ENCODE peak calls at places on chromosomes 7 and 10, in ten cellular contexts. B is stomach, Y is thyroid gland, U is ovary, V is A549, H is testis, C is GM12878, O is endothelial cell of umbilical vein, M is transverse colon, D is tibial nerve. F is an unnamed sample.

GRCh38 chr7:157690833-157691382 is 354.1 kb downstream of the DNAJB6 start:
- DNase-seq in U (no peak), H (peak; percentile 75), C (no peak), B (peak; percentile 48), O (peak; percentile 18), V (no peak), Y (peak; percentile 20), D (peak; percentile 58), M (peak; percentile 21), F (no peak)

GRCh38 chr7:155356323-155357105 is 58.8 kb downstream of the INSIG1 start:
- DNase-seq in C (no peak), B (no peak), D (no peak), Y (peak; percentile 18), V (peak; percentile 29), O (peak; percentile 30), U (no peak), M (no peak), H (no peak), F (no peak)

GRCh38 chr7:1844336-1844955 is 174.4 kb downstream of the ELFN1 start:
- DNase-seq in D (no peak), Y (peak; percentile 1), B (no peak), C (no peak), V (no peak), U (no peak), M (no peak), H (no peak), O (no peak), F (no peak)

GRCh38 chr10:100377830-100378229 is 30.8 kb downstream of the SCD start:
- DNase-seq in U (no peak), M (no peak), V (no peak), O (no peak), Y (no peak), H (no peak), C (peak; percentile 45), B (no peak), D (no peak), F (no peak)

GRCh38 chr10:8365935-8366911 is 311.7 kb downstream of the GATA3 start:
- DNase-seq in C (peak; percentile 12), Y (no peak), U (no peak), B (peak; percentile 52), O (no peak), M (no peak), V (peak; percentile 99), H (peak; percentile 65), D (no peak), F (no peak)

GRCh38 chr7:70392870-70393269 is 739.1 kb upstream of the GALNT17 start:
- DNase-seq in U (no peak), H (no peak), M (no peak), B (no peak), D (no peak), C (no peak), V (no peak), O (no peak), Y (no peak), F (no peak)

GRCh38 chr10:123031124-123031523 is 22.3 kb downstream of the ACADSB start:
- DNase-seq in M (no peak), Y (no peak), U (no peak), C (no peak), O (no peak), B (no peak), H (no peak), D (no peak), V (no peak), F (no peak)

GRCh38 chr10:33352154-33352553 is 17.7 kb upstream of the NRP1 start:
- DNase-seq in D (no peak), Y (no peak), C (no peak), H (no peak), V (no peak), M (no peak), O (peak; percentile 73), U (no peak), B (no peak), F (no peak)

GRCh38 chr10:72329290-72330058 is 25.2 kb downstream of the DNAJB12 start:
- DNase-seq in U (no peak), O (no peak), D (no peak), M (no peak), B (peak; percentile 66), V (no peak), H (peak; percentile 77), C (no peak), Y (peak; percentile 88), F (no peak)

GRCh38 chr10:72332423-72333110 is 22.2 kb downstream of the DNAJB12 start:
- DNase-seq in H (no peak), O (no peak), Y (no peak), U (no peak), D (no peak), M (no peak), V (no peak), B (no peak), C (no peak), F (no peak)

GRCh38 chr10:72333111-72334012 is 21.4 kb downstream of the DNAJB12 start:
- DNase-seq in V (no peak), Y (no peak), O (peak; percentile 57), H (no peak), C (no peak), M (no peak), D (no peak), U (no peak), B (no peak), F (no peak)

GRCh38 chr10:72330059-72330426 is 24.7 kb downstream of the DNAJB12 start:
- DNase-seq in U (no peak), H (no peak), Y (no peak), V (no peak), D (no peak), O (no peak), B (no peak), M (no peak), C (no peak), F (no peak)

GRCh38 chr10:72331575-72332422 is 22.9 kb downstream of the DNAJB12 start:
- DNase-seq in B (peak; percentile 91), D (no peak), U (peak; percentile 76), Y (peak; percentile 97), C (peak; percentile 96), M (peak; percentile 86), H (peak; percentile 92), V (peak; percentile 64), O (peak; percentile 86), F (peak; percentile 95)
- TF ChIP-seq POLR2A in B (no peak), D (peak; percentile 2), U (no peak), Y (peak; percentile 63), C (peak; percentile 68), M (peak; percentile 50), H (no peak), V (no peak), O (no peak), F (no peak)

GRCh38 chr10:102682981-102683380 is 31.2 kb downstream of the ARL3 start:
- DNase-seq in C (no peak), U (no peak), H (no peak), M (no peak), O (no peak), Y (peak; percentile 79), D (no peak), B (no peak), V (no peak), F (no peak)

GRCh38 chr10:102678842-102679289 is 34.6 kb downstream of the TRIM8 start:
- DNase-seq in U (peak; percentile 70), D (peak; percentile 53), C (no peak), O (peak; percentile 68), M (peak; percentile 71), H (peak; percentile 83), B (peak; percentile 78), V (peak; percentile 50), Y (peak; percentile 71), F (no peak)

GRCh38 chr10:102677736-102678354 is 33.6 kb downstream of the TRIM8 start:
- DNase-seq in O (no peak), V (no peak), B (no peak), M (peak; percentile 5), U (no peak), Y (no peak), C (no peak), H (no peak), D (no peak), F (no peak)

GRCh38 chr10:102682441-102682840 is 31.8 kb downstream of the ARL3 start:
- DNase-seq in Y (peak; percentile 87), B (no peak), M (no peak), H (no peak), O (no peak), U (no peak), C (no peak), V (no peak), D (no peak), F (no peak)

GRCh38 chr10:102681696-102682095 is 32.5 kb downstream of the ARL3 start:
- DNase-seq in D (no peak), U (no peak), V (no peak), Y (no peak), B (no peak), M (no peak), O (no peak), C (no peak), H (no peak), F (no peak)
- H3K4me1 ChIP-seq in D (peaks cover 21% of the 10 kb centered on the region), U (peaks cover 16% of the 10 kb centered on the region), V (peaks cover 4% of the 10 kb centered on the region), Y (peaks cover 73% of the 10 kb centered on the region), B (peaks cover 26% of the 10 kb centered on the region), M (peaks cover 7% of the 10 kb centered on the region), O (no peaks in the 10 kb centered on the region), C (peaks cover 4% of the 10 kb centered on the region), H (peaks cover 27% of the 10 kb centered on the region), F (peaks cover 25% of the 10 kb centered on the region)

GRCh38 chr7:130208511-130208910 is 851 bp downstream of the SSMEM1 start:
- DNase-seq in U (no peak), V (no peak), Y (no peak), B (no peak), O (no peak), M (no peak), C (no peak), H (no peak), D (no peak), F (no peak)

GRCh38 chr7:130207642-130208041 is at the start of gene SSMEM1:
- DNase-seq in H (no peak), C (no peak), Y (no peak), D (no peak), B (no peak), U (no peak), O (no peak), M (no peak), V (no peak), F (no peak)

GRCh38 chr7:130213820-130214219 is 6.2 kb downstream of the SSMEM1 start:
- DNase-seq in H (no peak), U (no peak), M (no peak), D (no peak), V (no peak), C (no peak), B (no peak), O (no peak), Y (no peak), F (no peak)

GRCh38 chr7:130207033-130207432 is 627 bp upstream of the SSMEM1 start:
- DNase-seq in M (no peak), C (no peak), D (no peak), Y (no peak), H (no peak), O (no peak), V (no peak), U (no peak), B (no peak), F (no peak)

DNA sequence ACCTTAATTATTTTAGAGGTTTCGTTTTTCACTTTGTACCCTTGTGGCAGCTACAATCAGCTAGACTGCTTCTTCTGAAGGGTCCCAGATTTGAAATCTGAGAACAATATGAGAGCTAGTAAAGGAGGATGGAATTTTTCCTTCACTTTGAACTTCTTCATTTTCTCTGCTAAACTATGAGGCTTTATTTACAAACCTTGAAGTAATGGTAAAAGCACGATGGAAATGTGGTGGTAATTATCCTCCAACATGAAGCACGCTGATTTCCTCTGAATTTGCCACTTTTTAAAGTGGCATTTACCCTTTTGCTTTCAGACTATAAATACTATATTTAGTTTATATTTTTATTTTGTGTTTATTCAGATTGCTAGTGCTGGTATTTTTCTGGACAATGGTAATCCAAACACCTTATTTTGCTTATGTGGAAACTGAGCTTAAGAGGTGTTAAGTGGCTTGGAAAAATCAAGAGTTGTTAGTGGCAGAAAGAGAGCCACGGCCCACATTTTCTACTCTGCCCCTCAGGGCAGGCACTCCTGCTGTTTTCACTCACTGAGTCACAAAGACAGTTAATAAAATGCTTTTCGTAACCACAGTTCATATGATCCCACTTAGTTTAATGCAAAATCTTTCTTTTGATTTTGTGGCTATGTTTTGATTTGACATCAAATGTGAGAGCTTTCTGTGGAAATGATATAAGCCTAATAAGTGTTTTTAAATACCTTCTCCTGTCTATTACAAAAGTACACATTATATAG is 2.7 kb downstream of the SSMEM1 start:
- DNase-seq in U (no peak), D (no peak), Y (no peak), H (no peak), M (no peak), B (no peak), O (no peak), V (no peak), C (no peak), F (no peak)
- H3K27ac ChIP-seq in U (no peak overlapping the region), D (no peak overlapping the region), Y (no peak overlapping the region), H (no peak overlapping the region), M (no peak overlapping the region), B (no peak overlapping the region), O (no peak overlapping the region), V (no peak overlapping the region), C (no peak overlapping the region), F (no peak overlapping the region)

GRCh38 chr10:86399879-86400704 is 33.5 kb upstream of the GRID1 start:
- DNase-seq in V (peak; percentile 97), C (peak; percentile 83), U (peak; percentile 84), B (peak; percentile 97), O (peak; percentile 88), H (peak; percentile 96), Y (peak; percentile 97), D (peak; percentile 91), M (peak; percentile 97), F (peak; percentile 96)
- TF ChIP-seq POLR2A in V (peak; percentile 60), C (peak; percentile 85), U (no peak), B (no peak), O (no peak), H (no peak), Y (peak; percentile 60), D (no peak), M (peak; percentile 7), F (peak; percentile 1)

F was measured in esophagus muscularis mucosa.